ENCODE peak calls at places on chromosome 7, in seven cellular contexts. One of them, this sample, is unnamed.

GRCh38 chr7:89680161-89680560 is 474.1 kb upstream of the STEAP1 start:
- DNase-seq in IMR-90: no peak
- DNase-seq in psoas muscle: no peak
- DNase-seq in epithelial cell of proximal tubule: no peak
- DNase-seq in stomach: no peak
- DNase-seq in heart left ventricle: no peak
- DNase-seq in endothelial cell of umbilical vein: no peak
- DNase-seq in this sample: no peak

GRCh38 chr7:129376778-129377700 is 57.2 kb upstream of the STRIP2 start:
- DNase-seq in IMR-90: peak; percentile 65
- DNase-seq in psoas muscle: no peak
- DNase-seq in epithelial cell of proximal tubule: no peak
- DNase-seq in stomach: no peak
- DNase-seq in heart left ventricle: no peak
- DNase-seq in endothelial cell of umbilical vein: peak; percentile 36
- DNase-seq in this sample: peak; percentile 16

GRCh38 chr7:5692112-5692844 is 89.2 kb downstream of the RNF216 start:
- DNase-seq in IMR-90: peak; percentile 98
- DNase-seq in psoas muscle: peak; percentile 92
- DNase-seq in epithelial cell of proximal tubule: peak; percentile 91
- DNase-seq in stomach: peak; percentile 37
- DNase-seq in heart left ventricle: peak; percentile 86
- DNase-seq in endothelial cell of umbilical vein: peak; percentile 84
- DNase-seq in this sample: peak; percentile 94

GRCh38 chr7:158818325-158819213 is 10.7 kb downstream of the ESYT2 start:
- DNase-seq in IMR-90: peak; percentile 96
- DNase-seq in psoas muscle: peak; percentile 96
- DNase-seq in epithelial cell of proximal tubule: peak; percentile 98
- DNase-seq in stomach: peak; percentile 72
- DNase-seq in heart left ventricle: peak; percentile 90
- DNase-seq in endothelial cell of umbilical vein: peak; percentile 98
- DNase-seq in this sample: peak; percentile 100

GRCh38 chr7:36742911-36743775 is 18.8 kb upstream of the AOAH start:
- DNase-seq in IMR-90: no peak
- DNase-seq in psoas muscle: no peak
- DNase-seq in epithelial cell of proximal tubule: no peak
- DNase-seq in stomach: no peak
- DNase-seq in heart left ventricle: no peak
- DNase-seq in endothelial cell of umbilical vein: no peak
- DNase-seq in this sample: no peak

GRCh38 chr7:98073047-98073446 is 33.6 kb upstream of the LMTK2 start:
- DNase-seq in IMR-90: no peak
- DNase-seq in psoas muscle: no peak
- DNase-seq in epithelial cell of proximal tubule: no peak
- DNase-seq in stomach: no peak
- DNase-seq in heart left ventricle: no peak
- DNase-seq in endothelial cell of umbilical vein: no peak
- DNase-seq in this sample: no peak

GRCh38 chr7:150568714-150569113 is 1.5 kb downstream of the GIMAP4 start:
- DNase-seq in IMR-90: no peak
- DNase-seq in psoas muscle: no peak
- DNase-seq in epithelial cell of proximal tubule: no peak
- DNase-seq in stomach: no peak
- DNase-seq in heart left ventricle: no peak
- DNase-seq in endothelial cell of umbilical vein: peak; percentile 53
- DNase-seq in this sample: no peak

GRCh38 chr7:37663693-37664092 is 19.9 kb upstream of the GPR141 start:
- DNase-seq in IMR-90: no peak
- DNase-seq in psoas muscle: no peak
- DNase-seq in epithelial cell of proximal tubule: no peak
- DNase-seq in stomach: no peak
- DNase-seq in heart left ventricle: no peak
- DNase-seq in endothelial cell of umbilical vein: no peak
- DNase-seq in this sample: no peak

GRCh38 chr7:104552102-104552501 is 223.7 kb downstream of the LHFPL3 start:
- DNase-seq in IMR-90: peak; percentile 4
- DNase-seq in psoas muscle: no peak
- DNase-seq in epithelial cell of proximal tubule: peak; percentile 2
- DNase-seq in stomach: peak; percentile 28
- DNase-seq in heart left ventricle: no peak
- DNase-seq in endothelial cell of umbilical vein: peak; percentile 19
- DNase-seq in this sample: peak; percentile 3

GRCh38 chr7:107506683-107507339 is 37.0 kb downstream of the GPR22 start:
- DNase-seq in IMR-90: peak; percentile 2
- DNase-seq in psoas muscle: peak; percentile 61
- DNase-seq in epithelial cell of proximal tubule: no peak
- DNase-seq in stomach: peak; percentile 91
- DNase-seq in heart left ventricle: peak; percentile 71
- DNase-seq in endothelial cell of umbilical vein: peak; percentile 58
- DNase-seq in this sample: no peak

GRCh38 chr7:45000096-45001032 is at the start of gene CCM2:
- DNase-seq in IMR-90: peak; percentile 32
- DNase-seq in psoas muscle: peak; percentile 81
- DNase-seq in epithelial cell of proximal tubule: no peak
- DNase-seq in stomach: peak; percentile 43
- DNase-seq in heart left ventricle: peak; percentile 82
- DNase-seq in endothelial cell of umbilical vein: peak; percentile 49
- DNase-seq in this sample: peak; percentile 24

GRCh38 chr7:15667999-15668398 is 18.5 kb downstream of the MEOX2 start:
- DNase-seq in IMR-90: no peak
- DNase-seq in psoas muscle: no peak
- DNase-seq in epithelial cell of proximal tubule: no peak
- DNase-seq in stomach: no peak
- DNase-seq in heart left ventricle: no peak
- DNase-seq in endothelial cell of umbilical vein: no peak
- DNase-seq in this sample: no peak

GRCh38 chr7:107471292-107472070 is 1.6 kb downstream of the GPR22 start:
- DNase-seq in IMR-90: no peak
- DNase-seq in psoas muscle: no peak
- DNase-seq in epithelial cell of proximal tubule: no peak
- DNase-seq in stomach: no peak
- DNase-seq in heart left ventricle: no peak
- DNase-seq in endothelial cell of umbilical vein: peak; percentile 35
- DNase-seq in this sample: no peak

GRCh38 chr7:30694218-30694745 is 12.0 kb upstream of the CRHR2 start:
- DNase-seq in IMR-90: no peak
- DNase-seq in psoas muscle: peak; percentile 78
- DNase-seq in epithelial cell of proximal tubule: no peak
- DNase-seq in stomach: peak; percentile 49
- DNase-seq in heart left ventricle: no peak
- DNase-seq in endothelial cell of umbilical vein: no peak
- DNase-seq in this sample: no peak

GRCh38 chr7:131554880-131555516 is 1.4 kb downstream of the PODXL start:
- DNase-seq in IMR-90: no peak
- DNase-seq in psoas muscle: no peak
- DNase-seq in epithelial cell of proximal tubule: no peak
- DNase-seq in stomach: no peak
- DNase-seq in heart left ventricle: no peak
- DNase-seq in endothelial cell of umbilical vein: no peak
- DNase-seq in this sample: no peak

DNA sequence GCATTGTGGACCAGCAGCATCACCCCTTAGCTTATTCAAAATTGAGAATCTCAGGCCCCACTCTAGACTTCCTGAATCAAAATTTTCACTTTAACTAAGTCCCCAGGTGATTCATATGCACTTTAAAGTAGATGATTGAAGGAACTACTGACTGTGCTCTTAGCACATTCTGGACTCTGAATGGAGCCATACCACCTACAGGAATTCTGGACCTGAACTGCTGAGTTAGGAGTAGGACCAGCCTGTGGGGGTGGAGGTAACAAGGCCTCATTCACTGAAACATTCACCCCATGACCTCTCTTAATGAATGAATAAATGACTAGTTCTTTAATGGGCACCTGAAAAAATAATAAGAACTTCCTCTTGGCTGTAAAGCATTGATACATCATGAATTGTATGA is 7.3 kb downstream of the PDK4 start:
- DNase-seq in IMR-90: no peak
- DNase-seq in psoas muscle: no peak
- DNase-seq in epithelial cell of proximal tubule: no peak
- DNase-seq in stomach: no peak
- DNase-seq in heart left ventricle: no peak
- DNase-seq in endothelial cell of umbilical vein: no peak
- DNase-seq in this sample: no peak
- H3K4me3 ChIP-seq in IMR-90: no peak overlapping the region
- H3K4me3 ChIP-seq in psoas muscle: peak overlapping the region; percentile 13
- H3K4me3 ChIP-seq in epithelial cell of proximal tubule: no peak overlapping the region
- H3K4me3 ChIP-seq in stomach: peak overlapping the region; percentile 83
- H3K4me3 ChIP-seq in heart left ventricle: no peak overlapping the region
- H3K4me3 ChIP-seq in endothelial cell of umbilical vein: no peak overlapping the region
- H3K4me3 ChIP-seq in this sample: no peak overlapping the region

DNA sequence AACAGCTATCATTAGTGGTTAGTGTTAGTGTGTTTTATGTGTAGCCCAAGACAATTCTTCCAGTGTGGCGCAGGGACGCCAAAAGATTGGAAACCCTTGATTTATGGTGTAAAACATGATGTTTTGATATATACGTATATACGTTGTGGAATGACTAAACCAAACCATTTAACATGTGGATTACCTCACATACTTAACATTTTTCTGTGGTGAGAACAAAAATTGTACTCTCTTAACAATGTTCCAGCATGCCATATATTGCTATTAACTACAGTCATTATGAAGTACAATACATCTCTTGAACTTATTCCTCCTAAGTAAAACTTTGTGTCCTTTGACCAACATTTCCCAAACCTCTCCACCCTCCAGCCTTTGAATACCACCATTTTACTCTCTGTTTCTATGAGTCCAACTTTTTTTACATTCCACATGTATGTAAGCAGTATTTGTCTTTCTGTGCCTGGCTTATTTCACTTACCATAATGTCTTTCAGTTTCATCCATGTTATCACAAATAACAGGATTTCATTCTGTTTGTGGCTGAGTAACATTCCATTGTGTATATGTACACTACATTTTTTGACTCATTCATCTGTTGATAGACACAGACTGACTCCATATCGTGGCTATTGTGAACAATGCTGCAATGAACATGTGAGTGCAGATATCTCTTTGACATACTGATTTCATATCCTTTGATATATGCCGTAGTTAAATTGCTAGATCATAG is 42.2 kb upstream of the MAGI2 start:
- DNase-seq in IMR-90: peak; percentile 89
- DNase-seq in psoas muscle: no peak
- DNase-seq in epithelial cell of proximal tubule: no peak
- DNase-seq in stomach: no peak
- DNase-seq in heart left ventricle: no peak
- DNase-seq in endothelial cell of umbilical vein: no peak
- DNase-seq in this sample: peak; percentile 55
- TF ChIP-seq CTCF in IMR-90: no peak
- TF ChIP-seq CTCF in psoas muscle: no peak
- TF ChIP-seq CTCF in epithelial cell of proximal tubule: no peak
- TF ChIP-seq CTCF in stomach: no peak
- TF ChIP-seq CTCF in heart left ventricle: no peak
- TF ChIP-seq CTCF in endothelial cell of umbilical vein: no peak
- TF ChIP-seq CTCF in this sample: no peak

GRCh38 chr7:134429481-134429880 is 29.4 kb downstream of the AKR1B1 start:
- DNase-seq in IMR-90: no peak
- DNase-seq in psoas muscle: no peak
- DNase-seq in epithelial cell of proximal tubule: no peak
- DNase-seq in stomach: no peak
- DNase-seq in heart left ventricle: no peak
- DNase-seq in endothelial cell of umbilical vein: no peak
- DNase-seq in this sample: no peak

GRCh38 chr7:134433430-134433829 is 25.5 kb downstream of the AKR1B1 start:
- DNase-seq in IMR-90: no peak
- DNase-seq in psoas muscle: no peak
- DNase-seq in epithelial cell of proximal tubule: no peak
- DNase-seq in stomach: no peak
- DNase-seq in heart left ventricle: no peak
- DNase-seq in endothelial cell of umbilical vein: no peak
- DNase-seq in this sample: no peak

GRCh38 chr7:134432296-134433152 is 26.4 kb downstream of the AKR1B1 start:
- DNase-seq in IMR-90: peak; percentile 91
- DNase-seq in psoas muscle: peak; percentile 90
- DNase-seq in epithelial cell of proximal tubule: peak; percentile 68
- DNase-seq in stomach: peak; percentile 84
- DNase-seq in heart left ventricle: peak; percentile 91
- DNase-seq in endothelial cell of umbilical vein: peak; percentile 93
- DNase-seq in this sample: peak; percentile 90

GRCh38 chr7:134428942-134429341 is 30.0 kb downstream of the AKR1B1 start:
- DNase-seq in IMR-90: no peak
- DNase-seq in psoas muscle: no peak
- DNase-seq in epithelial cell of proximal tubule: no peak
- DNase-seq in stomach: no peak
- DNase-seq in heart left ventricle: no peak
- DNase-seq in endothelial cell of umbilical vein: no peak
- DNase-seq in this sample: no peak

GRCh38 chr7:134431805-134432204 is 27.1 kb downstream of the AKR1B1 start:
- DNase-seq in IMR-90: no peak
- DNase-seq in psoas muscle: no peak
- DNase-seq in epithelial cell of proximal tubule: no peak
- DNase-seq in stomach: peak; percentile 65
- DNase-seq in heart left ventricle: no peak
- DNase-seq in endothelial cell of umbilical vein: no peak
- DNase-seq in this sample: no peak
- H3K4me3 ChIP-seq in IMR-90: peak overlapping the region; percentile 2
- H3K4me3 ChIP-seq in psoas muscle: peak overlapping the region; percentile 62
- H3K4me3 ChIP-seq in epithelial cell of proximal tubule: peak overlapping the region; percentile 54
- H3K4me3 ChIP-seq in stomach: peak overlapping the region; percentile 37
- H3K4me3 ChIP-seq in heart left ventricle: peak overlapping the region; percentile 54
- H3K4me3 ChIP-seq in endothelial cell of umbilical vein: no peak overlapping the region
- H3K4me3 ChIP-seq in this sample: peak overlapping the region; percentile 36

GRCh38 chr7:730501-731439 is 3.7 kb upstream of the PRKAR1B start:
- DNase-seq in IMR-90: peak; percentile 24
- DNase-seq in psoas muscle: peak; percentile 36
- DNase-seq in epithelial cell of proximal tubule: no peak
- DNase-seq in stomach: no peak
- DNase-seq in heart left ventricle: peak; percentile 46
- DNase-seq in endothelial cell of umbilical vein: no peak
- DNase-seq in this sample: no peak

GRCh38 chr7:731440-732085 is 4.5 kb upstream of the PRKAR1B start:
- DNase-seq in IMR-90: no peak
- DNase-seq in psoas muscle: no peak
- DNase-seq in epithelial cell of proximal tubule: no peak
- DNase-seq in stomach: no peak
- DNase-seq in heart left ventricle: no peak
- DNase-seq in endothelial cell of umbilical vein: no peak
- DNase-seq in this sample: no peak

GRCh38 chr7:734214-734613 is 7.1 kb upstream of the PRKAR1B start:
- DNase-seq in IMR-90: no peak
- DNase-seq in psoas muscle: no peak
- DNase-seq in epithelial cell of proximal tubule: no peak
- DNase-seq in stomach: no peak
- DNase-seq in heart left ventricle: no peak
- DNase-seq in endothelial cell of umbilical vein: no peak
- DNase-seq in this sample: no peak

GRCh38 chr7:732556-732955 is 5.5 kb upstream of the PRKAR1B start:
- DNase-seq in IMR-90: no peak
- DNase-seq in psoas muscle: no peak
- DNase-seq in epithelial cell of proximal tubule: no peak
- DNase-seq in stomach: no peak
- DNase-seq in heart left ventricle: no peak
- DNase-seq in endothelial cell of umbilical vein: no peak
- DNase-seq in this sample: no peak

DNA sequence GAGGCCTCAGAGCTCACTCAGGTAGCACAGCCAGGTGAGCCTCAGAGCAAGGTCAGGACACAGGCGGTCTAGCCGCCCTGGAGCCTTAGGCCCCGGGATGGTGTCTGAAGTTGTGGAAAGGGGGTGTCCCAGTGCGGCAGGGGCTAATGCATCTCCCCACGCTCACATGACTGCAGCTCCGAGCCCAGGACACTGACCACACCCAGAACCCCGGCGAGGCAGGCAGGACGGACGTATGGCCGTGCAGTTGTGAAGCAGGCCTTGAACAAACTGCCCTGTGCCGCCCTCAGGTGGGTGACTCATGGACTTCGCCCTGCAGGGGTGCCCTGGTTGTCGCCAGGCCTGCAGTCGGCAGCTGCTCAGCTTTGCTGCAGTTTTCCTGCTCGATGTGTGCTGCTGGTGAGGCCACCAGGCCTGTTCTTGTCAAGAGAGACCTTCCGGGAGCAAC is 5.0 kb upstream of the PRKAR1B start:
- DNase-seq in IMR-90: no peak
- DNase-seq in psoas muscle: peak; percentile 61
- DNase-seq in epithelial cell of proximal tubule: no peak
- DNase-seq in stomach: peak; percentile 87
- DNase-seq in heart left ventricle: peak; percentile 76
- DNase-seq in endothelial cell of umbilical vein: peak; percentile 36
- DNase-seq in this sample: no peak
- TF ChIP-seq CTCF in IMR-90: no peak
- TF ChIP-seq CTCF in psoas muscle: peak; percentile 40
- TF ChIP-seq CTCF in epithelial cell of proximal tubule: peak; percentile 48
- TF ChIP-seq CTCF in stomach: peak; percentile 52
- TF ChIP-seq CTCF in heart left ventricle: peak; percentile 45
- TF ChIP-seq CTCF in endothelial cell of umbilical vein: peak; percentile 12
- TF ChIP-seq CTCF in this sample: no peak

This sample was measured in foreskin fibroblast.